ENCODE peak calls at places on chromosomes 5 and 9, in six cellular contexts. Z is HepG2, U is H1, L is GM12878, F is GM12891, X is K562. O is an unnamed sample.

GRCh38 chr9:86034863-86035734 is 64.3 kb downstream of the GOLM1 start:
- DNase-seq in X (peak; percentile 30), L (no peak), Z (peak; percentile 32), F (peak; percentile 42), U (peak; percentile 49), O (peak; percentile 38)

GRCh38 chr5:84382363-84383295 is 2.1 kb downstream of the EDIL3 start:
- DNase-seq in L (no peak), X (no peak), Z (no peak), U (no peak), F (no peak), O (no peak)

GRCh38 chr5:14036947-14037346 is 92.5 kb upstream of the DNAH5 start:
- DNase-seq in U (no peak), Z (no peak), L (no peak), F (no peak), X (no peak), O (no peak)

GRCh38 chr9:122372856-122373845 is 2.3 kb downstream of the PTGS1 start:
- DNase-seq in U (no peak), Z (no peak), L (no peak), F (no peak), X (no peak), O (no peak)

GRCh38 chr5:2739360-2740050 is 12.0 kb downstream of the IRX2 start:
- DNase-seq in F (no peak), L (no peak), Z (no peak), U (no peak), X (no peak), O (no peak)

GRCh38 chr5:142082182-142082781 is 26.3 kb upstream of the NDFIP1 start:
- DNase-seq in U (no peak), Z (no peak), F (no peak), L (no peak), X (no peak), O (no peak)

GRCh38 chr9:137365056-137365455 is 57.9 kb downstream of the EXD3 start:
- DNase-seq in Z (no peak), U (no peak), F (no peak), X (no peak), L (no peak), O (no peak)

GRCh38 chr5:87686975-87687374 is 274.2 kb upstream of the CCNH start:
- DNase-seq in U (no peak), Z (no peak), F (no peak), X (no peak), L (peak; percentile 13), O (no peak)

GRCh38 chr5:78511116-78511906 is 137.3 kb downstream of the LHFPL2 start:
- DNase-seq in X (no peak), F (no peak), U (no peak), L (no peak), Z (no peak), O (no peak)

GRCh38 chr9:25964239-25964638 is 286.0 kb upstream of the TUSC1 start:
- DNase-seq in F (no peak), U (peak; percentile 31), Z (peak; percentile 47), L (no peak), X (no peak), O (no peak)

GRCh38 chr5:93070938-93071337 is 510.1 kb downstream of the NR2F1-AS1 start:
- DNase-seq in L (no peak), F (no peak), X (no peak), U (no peak), Z (no peak), O (no peak)

GRCh38 chr5:151155777-151156731 is 1.5 kb downstream of the ANXA6 start:
- DNase-seq in F (no peak), X (no peak), U (no peak), L (no peak), Z (peak; percentile 42), O (no peak)

GRCh38 chr5:50824109-50824508 is 157.7 kb downstream of the PARP8 start:
- DNase-seq in X (no peak), L (no peak), Z (no peak), U (no peak), F (no peak), O (no peak)

GRCh38 chr5:109994135-109994534 is 304.4 kb downstream of the MAN2A1 start:
- DNase-seq in X (no peak), U (no peak), F (no peak), L (no peak), Z (no peak), O (no peak)

GRCh38 chr5:169637085-169637855 is at the start of gene DOCK2:
- DNase-seq in Z (no peak), U (no peak), X (peak; percentile 25), F (peak; percentile 78), L (no peak), O (peak; percentile 76)

GRCh38 chr5:79189439-79190234 is 46.3 kb upstream of the JMY start:
- DNase-seq in Z (no peak), L (no peak), U (no peak), F (no peak), X (no peak), O (no peak)

GRCh38 chr9:133823189-133824105 is 85.3 kb upstream of the SARDH start:
- DNase-seq in Z (no peak), L (peak; percentile 57), X (no peak), F (no peak), U (no peak), O (peak; percentile 50)

GRCh38 chr9:89564257-89564878 is 40.4 kb upstream of the GADD45G start:
- DNase-seq in F (peak; percentile 47), L (no peak), X (peak; percentile 17), U (peak; percentile 46), Z (peak; percentile 50), O (peak; percentile 46)

GRCh38 chr5:145689235-145689634 is 145.9 kb downstream of the PRELID2 start:
- DNase-seq in X (no peak), F (no peak), L (peak; percentile 36), U (no peak), Z (no peak), O (no peak)

GRCh38 chr9:16771352-16771751 is 99.1 kb downstream of the BNC2 start:
- DNase-seq in X (no peak), Z (no peak), F (no peak), L (no peak), U (no peak), O (no peak)

GRCh38 chr5:139746691-139747582 is 48.7 kb upstream of the PSD2 start:
- DNase-seq in X (peak; percentile 57), L (peak; percentile 66), F (peak; percentile 49), U (no peak), Z (no peak), O (peak; percentile 60)

GRCh38 chr5:124372457-124372856 is 374.0 kb downstream of the ZNF608 start:
- DNase-seq in U (no peak), X (no peak), Z (no peak), F (no peak), L (no peak), O (no peak)

GRCh38 chr9:91150273-91151013 is 211.3 kb downstream of the AUH start:
- DNase-seq in F (no peak), X (no peak), Z (no peak), L (no peak), U (no peak), O (no peak)

GRCh38 chr9:123551636-123552203 is 195.7 kb downstream of the CRB2 start:
- DNase-seq in U (no peak), X (no peak), Z (no peak), L (no peak), F (no peak), O (no peak)

GRCh38 chr5:113345261-113345940 is 89.4 kb downstream of the TSSK1B start:
- DNase-seq in X (no peak), Z (no peak), L (no peak), U (no peak), F (no peak), O (no peak)

GRCh38 chr5:95821110-95822021 is 1.2 kb downstream of the GLRX start:
- DNase-seq in L (no peak), F (no peak), U (no peak), X (no peak), Z (no peak), O (no peak)

GRCh38 chr9:134377976-134378375 is 51.7 kb downstream of the RXRA start:
- DNase-seq in Z (no peak), F (no peak), L (no peak), U (no peak), X (no peak), O (no peak)

GRCh38 chr5:148937239-148937638 is 110.8 kb downstream of the ADRB2 start:
- DNase-seq in Z (no peak), U (no peak), L (no peak), F (no peak), X (no peak), O (no peak)

GRCh38 chr5:148938535-148938907 is 112.1 kb downstream of the ADRB2 start:
- DNase-seq in F (no peak), Z (no peak), L (no peak), X (no peak), U (no peak), O (no peak)

GRCh38 chr5:148937830-148938534 is 111.6 kb downstream of the ADRB2 start:
- DNase-seq in Z (no peak), X (no peak), U (no peak), F (no peak), L (no peak), O (no peak)

GRCh38 chr5:148941810-148942209 is 115.4 kb downstream of the ADRB2 start:
- DNase-seq in F (no peak), U (no peak), X (no peak), L (no peak), Z (no peak), O (no peak)

GRCh38 chr5:148939676-148940075 is 113.3 kb downstream of the ADRB2 start:
- DNase-seq in Z (no peak), L (no peak), U (no peak), X (no peak), F (no peak), O (no peak)
- TF ChIP-seq POLR2AphosphoS5 in Z (no peak), L (no peak), U (no peak), X (no peak), F (no peak), O (no peak)

GRCh38 chr5:71621268-71621667 is 34.1 kb downstream of the MCCC2 start:
- DNase-seq in X (no peak), Z (no peak), F (no peak), L (no peak), U (no peak), O (no peak)
- TF ChIP-seq TAF1 in X (no peak), Z (no peak), F (no peak), L (no peak), U (no peak), O (no peak)

DNA sequence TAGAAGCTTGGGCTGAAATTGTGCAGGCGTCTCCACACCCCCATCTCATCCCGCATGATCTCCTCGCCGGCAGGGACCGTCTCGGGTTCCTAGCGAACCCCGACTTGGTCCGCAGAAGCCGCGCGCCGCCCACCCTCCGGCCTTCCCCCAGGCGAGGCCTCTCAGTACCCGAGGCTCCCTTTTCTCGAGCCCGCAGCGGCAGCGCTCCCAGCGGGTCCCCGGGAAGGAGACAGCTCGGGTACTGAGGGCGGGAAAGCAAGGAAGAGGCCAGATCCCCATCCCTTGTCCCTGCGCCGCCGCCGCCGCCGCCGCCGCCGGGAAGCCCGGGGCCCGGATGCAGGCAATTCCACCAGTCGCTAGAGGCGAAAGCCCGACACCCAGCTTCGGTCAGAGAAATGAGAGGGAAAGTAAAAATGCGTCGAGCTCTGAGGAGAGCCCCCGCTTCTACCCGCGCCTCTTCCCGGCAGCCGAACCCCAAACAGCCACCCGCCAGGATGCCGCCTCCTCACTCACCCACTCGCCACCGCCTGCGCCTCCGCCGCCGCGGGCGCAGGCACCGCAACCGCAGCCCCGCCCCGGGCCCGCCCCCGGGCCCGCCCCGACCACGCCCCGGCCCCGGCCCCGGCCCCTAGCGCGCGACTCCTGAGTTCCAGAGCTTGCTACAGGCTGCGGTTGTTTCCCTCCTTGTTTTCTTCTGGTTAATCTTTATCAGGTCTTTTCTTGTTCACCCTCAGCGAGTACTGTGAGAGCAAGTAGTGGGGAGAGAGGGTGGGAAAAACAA is at the start of gene C9orf72:
- DNase-seq in L (no peak), F (peak; percentile 58), X (peak; percentile 70), Z (peak; percentile 27), U (no peak), O (peak; percentile 48)
- TF ChIP-seq POLR2A in L (peak; percentile 73), F (peak; percentile 41), X (no peak), Z (peak; percentile 76), U (no peak), O (peak; percentile 17)

GRCh38 chr9:87119328-87119881 is 172.1 kb upstream of the GAS1 start:
- DNase-seq in U (no peak), Z (no peak), X (no peak), F (no peak), L (no peak), O (no peak)
- TF ChIP-seq POLR2AphosphoS5 in U (no peak), Z (no peak), X (no peak), F (no peak), L (no peak), O (no peak)